ENCODE peak calls at places on chromosomes 2 and 18, in four cellular contexts. M is astrocyte, K is tibial nerve, D is AG09309. R is an unnamed sample.

GRCh38 chr2:41913311-41913710 is 134.5 kb upstream of the PKDCC start:
- DNase-seq in M (no peak), K (no peak), D (no peak), R (no peak)

GRCh38 chr2:150410809-150411208 is 76.7 kb downstream of the RND3 start:
- DNase-seq in M (peak; percentile 87), K (no peak), D (no peak), R (peak; percentile 30)

GRCh38 chr2:38720613-38721241 is 30.4 kb downstream of the SRSF7 start:
- DNase-seq in M (peak; percentile 100), K (peak; percentile 94), D (peak; percentile 96), R (peak; percentile 97)

GRCh38 chr2:102768253-102768652 is 6.4 kb downstream of the TMEM182 start:
- DNase-seq in M (no peak), K (no peak), D (no peak), R (no peak)

GRCh38 chr18:24118750-24119577 is 19.9 kb upstream of the CABYR start:
- DNase-seq in M (peak; percentile 36), K (peak; percentile 77), D (peak; percentile 31), R (peak; percentile 50)

GRCh38 chr2:42169869-42170465 is 814 bp downstream of the EML4 start:
- DNase-seq in M (no peak), K (no peak), D (no peak), R (no peak)

GRCh38 chr2:160223560-160223959 is 23.5 kb upstream of the ITGB6 start:
- DNase-seq in M (no peak), K (no peak), D (no peak), R (no peak)

GRCh38 chr18:11167778-11168177 is 18.4 kb upstream of the PIEZO2 start:
- DNase-seq in M (peak; percentile 46), K (no peak), D (peak; percentile 70), R (peak; percentile 41)

GRCh38 chr2:97718051-97718882 is 4.9 kb downstream of the ZAP70 start:
- DNase-seq in M (no peak), K (no peak), D (no peak), R (no peak)

GRCh38 chr2:128320609-128321420 is 2.1 kb upstream of the HS6ST1 start:
- DNase-seq in M (no peak), K (no peak), D (no peak), R (no peak)

GRCh38 chr2:174577967-174578589 is 19.5 kb downstream of the WIPF1 start:
- DNase-seq in M (peak; percentile 49), K (no peak), D (no peak), R (peak; percentile 69)

GRCh38 chr2:124572953-124573634 is 548.0 kb downstream of the CNTNAP5 start:
- DNase-seq in M (no peak), K (no peak), D (no peak), R (no peak)

GRCh38 chr2:99066602-99067001 is 74.9 kb upstream of the C2orf15 start:
- DNase-seq in M (peak; percentile 41), K (no peak), D (peak; percentile 16), R (peak; percentile 33)

GRCh38 chr2:132670104-132670960 is at the start of gene LYPD1:
- DNase-seq in M (no peak), K (no peak), D (no peak), R (no peak)
- TF ChIP-seq CTCF in M (no peak), K (no peak), D (no peak), R (no peak)

GRCh38 chr2:231926761-231927565 is 767 bp upstream of the NPPC start:
- DNase-seq in M (no peak), K (no peak), D (no peak), R (no peak)

GRCh38 chr2:231928901-231929725 is 2.9 kb upstream of the NPPC start:
- DNase-seq in M (no peak), K (no peak), D (no peak), R (no peak)

GRCh38 chr2:231929961-231930600 is 3.9 kb upstream of the NPPC start:
- DNase-seq in M (no peak), K (no peak), D (no peak), R (no peak)

GRCh38 chr2:231927566-231927890 is 1.3 kb upstream of the NPPC start:
- DNase-seq in M (no peak), K (no peak), D (no peak), R (no peak)

DNA sequence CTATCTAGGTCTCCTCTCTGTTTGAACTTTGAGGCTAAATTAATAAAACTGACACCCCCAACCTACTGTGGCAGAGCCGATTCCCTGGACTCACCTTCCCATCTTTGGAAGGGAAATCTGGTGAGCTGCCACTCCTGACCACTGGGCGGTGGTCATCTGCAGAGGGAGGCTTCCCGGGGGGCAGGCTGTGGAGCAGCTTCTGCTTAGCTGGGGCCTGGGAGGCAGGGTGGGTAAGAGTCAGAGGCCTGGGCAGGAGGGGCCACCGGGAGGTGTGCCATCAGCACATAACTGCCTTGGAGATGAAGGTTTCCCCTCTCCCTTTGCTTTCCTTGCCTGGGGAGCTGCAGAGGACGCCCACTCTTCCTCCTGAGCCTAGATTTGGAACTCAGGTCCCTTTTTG is 2.3 kb upstream of the NPPC start:
- DNase-seq in M (no peak), K (no peak), D (no peak), R (no peak)
- TF ChIP-seq CTCF in M (peak; percentile 3), K (no peak), D (peak; percentile 11), R (peak; percentile 41)

DNA sequence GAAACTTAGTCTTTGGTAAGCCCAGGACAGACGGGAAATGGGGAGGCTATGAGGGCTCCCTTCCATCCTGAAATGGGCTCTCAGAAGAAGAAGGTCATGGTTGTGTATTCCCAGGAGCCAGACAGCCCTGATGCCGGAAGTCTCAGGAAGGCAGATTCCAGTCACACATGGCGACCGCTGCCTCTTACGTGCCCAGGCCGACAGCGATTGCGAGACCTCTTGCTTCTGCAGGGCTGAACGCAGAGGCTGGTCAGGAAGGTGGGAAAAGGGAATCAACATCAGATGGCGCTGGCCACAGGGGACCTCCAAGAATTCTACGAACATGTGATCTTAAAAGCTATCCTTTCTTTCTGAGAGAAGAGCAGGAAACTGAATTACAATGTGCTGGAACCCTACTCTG is 22.8 kb upstream of the SH3BP4 start:
- DNase-seq in M (no peak), K (no peak), D (no peak), R (no peak)
- TF ChIP-seq CTCF in M (no peak), K (no peak), D (no peak), R (no peak)

GRCh38 chr2:239977111-239977510 is 48.0 kb downstream of the NDUFA10 start:
- DNase-seq in M (no peak), K (no peak), D (no peak), R (no peak)

GRCh38 chr2:239975665-239976064 is 49.5 kb downstream of the NDUFA10 start:
- DNase-seq in M (no peak), K (no peak), D (no peak), R (no peak)

GRCh38 chr2:239983004-239983778 is 42.0 kb downstream of the NDUFA10 start:
- DNase-seq in M (no peak), K (no peak), D (no peak), R (no peak)

GRCh38 chr2:239978381-239978780 is 46.8 kb downstream of the NDUFA10 start:
- DNase-seq in M (peak; percentile 49), K (no peak), D (peak; percentile 90), R (no peak)

DNA sequence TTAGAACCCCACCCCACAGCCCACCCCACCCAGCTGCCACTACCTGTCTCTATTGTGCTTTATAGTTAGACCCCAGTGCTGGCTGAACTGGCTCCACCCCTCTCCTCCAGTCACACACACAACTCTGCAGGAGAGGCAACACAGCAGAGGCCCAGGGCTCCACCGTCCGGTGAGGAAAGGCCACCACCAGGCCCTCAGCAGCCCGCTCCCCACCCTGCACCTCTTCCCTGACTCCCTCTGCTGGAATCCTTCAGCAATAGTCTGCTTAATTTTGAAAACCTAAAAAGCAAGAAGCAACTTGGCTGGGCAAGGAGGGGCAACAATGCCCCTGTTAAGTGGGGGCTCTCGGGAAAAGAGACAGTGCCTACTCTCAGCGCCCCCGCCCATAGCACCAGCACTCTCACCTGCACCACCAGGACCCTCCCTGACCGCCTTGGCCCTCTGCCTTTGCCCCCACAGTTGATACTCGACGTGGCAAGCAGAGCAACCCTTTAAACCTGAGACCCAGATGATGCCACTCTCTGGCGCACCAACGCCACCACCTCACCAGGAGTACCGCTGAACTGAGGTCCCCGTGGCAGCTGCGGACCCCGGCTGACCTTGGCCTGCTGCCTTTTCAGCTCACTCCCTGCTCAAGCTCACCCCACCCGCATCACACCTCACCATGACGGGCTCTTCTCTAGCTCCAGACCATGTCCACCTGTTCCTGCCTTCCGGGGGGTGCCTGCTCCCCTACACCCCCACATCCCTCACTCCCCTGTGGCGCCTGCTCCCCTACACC is 45.7 kb downstream of the NDUFA10 start:
- DNase-seq in M (peak; percentile 3), K (no peak), D (no peak), R (no peak)
- TF ChIP-seq CTCF in M (peak; percentile 44), K (no peak), D (peak; percentile 48), R (no peak)

R was measured in HFFc6.